ENCODE peak calls at places on chromosomes 2 and 18, in four cellular contexts. Z is right lobe of liver, H is heart left ventricle, T is K562. M is an unnamed sample.

GRCh38 chr2:161136696-161137324 is 23.4 kb upstream of the TANK start:
- DNase-seq in Z (no peak), T (no peak), H (no peak), M (no peak)

GRCh38 chr2:240134466-240134865 is 1.6 kb downstream of the COPS9 start:
- DNase-seq in Z (no peak), T (no peak), H (no peak), M (no peak)

GRCh38 chr2:36667931-36668330 is 28.6 kb upstream of the VIT start:
- DNase-seq in T (no peak), H (no peak), Z (no peak), M (no peak)

GRCh38 chr2:112087346-112088020 is 32.4 kb downstream of the TMEM87B start:
- DNase-seq in Z (no peak), T (no peak), H (no peak), M (no peak)

GRCh38 chr2:210363261-210363660 is 48.3 kb upstream of the MYL1 start:
- DNase-seq in Z (no peak), T (no peak), H (no peak), M (no peak)

GRCh38 chr18:59052965-59053960 is 86.4 kb upstream of the SEC11C start:
- DNase-seq in T (no peak), H (no peak), Z (no peak), M (peak)

GRCh38 chr2:235937092-235937491 is 231.1 kb downstream of the GBX2 start:
- DNase-seq in H (no peak), T (no peak), Z (peak), M (no peak)

GRCh38 chr2:238873401-238873801 is 25.5 kb downstream of the TWIST2 start:
- DNase-seq in Z (no peak), H (no peak), T (no peak), M (no peak)

GRCh38 chr2:146523218-146523617 is 1321.6 kb upstream of the ACVR2A start:
- DNase-seq in T (no peak), H (no peak), Z (no peak), M (no peak)

GRCh38 chr2:85436836-85437487 is 18.4 kb downstream of the SH2D6 start:
- DNase-seq in Z (no peak), H (no peak), T (no peak), M (peak)

GRCh38 chr2:187934692-187935091 is 357.0 kb upstream of the GULP1 start:
- DNase-seq in Z (no peak), H (no peak), T (no peak), M (no peak)

GRCh38 chr2:237721828-237722227 is 76.8 kb upstream of the RBM44 start:
- DNase-seq in H (no peak), T (no peak), Z (no peak), M (no peak)

GRCh38 chr2:140502951-140503630 is 1627.7 kb downstream of the LRP1B start:
- DNase-seq in H (no peak), T (no peak), Z (no peak), M (no peak)

GRCh38 chr2:71410716-71411115 is 42.6 kb upstream of the DYSF start:
- DNase-seq in Z (no peak), T (no peak), H (no peak), M (no peak)

GRCh38 chr2:33475381-33476099 is 909 bp upstream of the RASGRP3 start:
- DNase-seq in T (peak), Z (peak), H (peak), M (peak)

GRCh38 chr2:2542966-2543555 is 212.0 kb upstream of the MYT1L start:
- DNase-seq in T (peak), Z (no peak), H (no peak), M (peak)

GRCh38 chr2:203498161-203498560 is 36.9 kb downstream of the RAPH1 start:
- DNase-seq in Z (no peak), T (no peak), H (no peak), M (no peak)

GRCh38 chr2:60530228-60530627 is 23.2 kb downstream of the BCL11A start:
- DNase-seq in H (no peak), Z (no peak), T (no peak), M (peak)

GRCh38 chr18:4004176-4004829 is 450.8 kb downstream of the DLGAP1 start:
- DNase-seq in H (no peak), T (no peak), Z (no peak), M (no peak)

GRCh38 chr2:126804347-126804746 is 94.3 kb upstream of the TEX51 start:
- DNase-seq in T (no peak), H (no peak), Z (no peak), M (no peak)

GRCh38 chr2:7930800-7931635 is 750.8 kb upstream of the ID2 start:
- DNase-seq in H (no peak), T (no peak), Z (no peak), M (peak)

DNA sequence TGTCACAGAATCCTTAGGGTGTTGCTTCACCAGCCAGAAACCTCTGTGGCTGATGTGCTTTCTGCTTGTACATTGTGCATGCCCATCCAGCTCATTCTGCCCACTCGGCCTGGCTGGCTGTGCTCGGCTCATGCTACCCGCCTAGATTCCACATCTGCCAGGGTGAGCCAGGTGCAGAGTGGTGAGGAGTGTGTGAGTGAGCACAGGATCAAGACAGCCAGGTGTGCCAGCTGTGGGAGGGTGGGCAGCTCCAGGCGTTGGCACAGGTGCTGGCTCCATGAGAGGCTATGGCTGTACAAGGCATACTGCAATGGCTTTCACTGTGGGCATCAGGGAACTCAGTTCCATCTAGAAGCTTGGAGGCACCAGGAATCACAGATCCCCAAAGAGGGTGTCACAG is 1321.8 kb upstream of the CRIM1 start:
- DNase-seq in H (no peak), T (no peak), Z (no peak), M (no peak)
- H3K4me3 ChIP-seq in H (no peak), T (no peak), Z (no peak), M (no peak)

GRCh38 chr2:128318776-128319456 is at the start of gene HS6ST1:
- DNase-seq in Z (peak), H (peak), T (peak), M (peak)
- TF ChIP-seq POLR2A in Z (peak), H (no peak), T (no peak), M (peak)

GRCh38 chr2:216636570-216637450 is 3.6 kb downstream of the IGFBP2 start:
- DNase-seq in Z (peak), H (peak), T (peak), M (no peak)
- H3K4me3 ChIP-seq in Z (peak), H (no peak), T (no peak), M (no peak)

DNA sequence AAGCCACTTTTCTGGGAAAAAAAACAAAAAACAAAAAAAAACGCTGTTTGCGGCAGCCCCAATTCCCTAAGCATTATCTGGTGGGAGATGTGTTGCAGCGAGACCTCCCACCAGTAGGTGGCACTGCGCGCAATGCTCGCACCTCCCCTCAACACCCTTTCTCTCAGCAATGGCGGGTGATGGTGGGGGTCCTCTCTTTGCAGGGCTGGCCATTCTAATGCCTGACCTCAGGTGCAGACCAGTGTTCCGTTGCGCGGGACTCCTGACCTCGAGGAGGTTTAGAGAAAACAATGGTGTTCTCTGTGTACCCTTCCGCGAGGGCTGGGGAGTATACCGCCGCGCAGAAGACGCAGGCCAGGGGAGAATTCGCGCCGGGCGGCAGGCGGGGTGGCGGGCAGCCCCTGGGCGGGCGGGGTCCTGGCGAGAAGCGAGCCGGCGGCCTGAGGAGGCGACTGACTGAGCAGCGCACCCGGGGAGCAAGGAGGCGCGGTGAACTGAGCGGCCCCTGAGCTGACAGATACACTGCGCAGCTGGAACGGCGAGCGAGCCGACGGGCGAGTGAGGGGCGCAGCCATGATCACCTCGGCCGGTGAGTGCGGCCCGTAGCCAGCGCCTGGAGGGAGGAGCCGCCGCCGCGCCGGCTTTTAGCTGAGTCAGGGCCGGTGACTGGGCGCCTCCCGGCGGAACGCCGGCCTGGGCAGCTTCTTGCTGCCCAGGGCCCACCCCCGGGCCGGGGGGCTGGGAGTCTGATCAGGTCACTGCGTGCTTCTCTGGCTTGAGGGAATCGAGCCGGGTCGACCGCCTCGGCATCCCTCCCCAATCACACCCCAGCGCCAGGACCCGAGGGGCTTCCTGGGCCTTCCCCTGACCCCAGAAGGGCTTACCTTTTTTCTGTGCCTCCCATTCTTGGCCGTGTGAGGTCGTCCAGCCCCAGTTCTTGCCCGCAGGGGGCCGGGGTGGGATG is at the start of gene PSMD1:
- DNase-seq in T (peak), Z (peak), H (peak), M (peak)
- TF ChIP-seq POLR2A in T (peak), Z (peak), H (no peak), M (no peak)

GRCh38 chr2:199160081-199160480 is 297.7 kb downstream of the SATB2 start:
- DNase-seq in H (no peak), Z (no peak), T (no peak), M (no peak)
- H3K4me3 ChIP-seq in H (no peak), Z (no peak), T (no peak), M (no peak)